ENCODE peak calls at places on chromosomes 7 and 10, in five cellular contexts. B is WERI-Rb-1, G is upper lobe of right lung, T is tibial artery, A is lower lobe of right lung. Q is an unnamed sample. For H3K36me3, the result is how much of the 10 kb centered on the place peaks cover.

GRCh38 chr7:36667007-36667406 is 57.3 kb downstream of the AOAH start:
- DNase-seq in B (no peak), G (no peak), T (no peak), A (no peak), Q (no peak)

GRCh38 chr7:128891110-128891941 is 19.2 kb downstream of the KCP start:
- DNase-seq in B (peak), G (peak), T (no peak), A (no peak), Q (no peak)

GRCh38 chr7:150381785-150382122 is 2.6 kb downstream of the ZNF775 start:
- DNase-seq in B (no peak), G (peak), T (no peak), A (no peak), Q (no peak)

GRCh38 chr7:96235281-96235680 is 86.6 kb downstream of the SLC25A13 start:
- DNase-seq in B (no peak), G (no peak), T (no peak), A (no peak), Q (no peak)

GRCh38 chr10:53447576-53447975 is 675.0 kb upstream of the MBL2 start:
- DNase-seq in B (no peak), G (no peak), T (no peak), A (no peak), Q (no peak)

GRCh38 chr10:121113385-121113696 is 262.2 kb downstream of the WDR11 start:
- DNase-seq in B (no peak), G (no peak), T (no peak), A (no peak), Q (peak)

GRCh38 chr7:2612445-2613112 is 19.2 kb upstream of the TTYH3 start:
- DNase-seq in B (peak), G (no peak), T (no peak), A (no peak), Q (no peak)

GRCh38 chr7:95723583-95724180 is 48.7 kb upstream of the DYNC1I1 start:
- DNase-seq in B (peak), G (no peak), T (no peak), A (no peak), Q (no peak)

GRCh38 chr7:51376420-51377092 is 59.9 kb upstream of the COBL start:
- DNase-seq in B (no peak), G (no peak), T (no peak), A (no peak), Q (no peak)

GRCh38 chr10:80465839-80466590 is 11.9 kb downstream of the TSPAN14 start:
- DNase-seq in B (no peak), G (no peak), T (no peak), A (no peak), Q (no peak)

GRCh38 chr10:75238182-75239180 is 2.7 kb upstream of the COMTD1 start:
- DNase-seq in B (no peak), G (peak), T (no peak), A (peak), Q (no peak)

GRCh38 chr7:121385800-121386179 is 10.3 kb downstream of the FAM3C start:
- DNase-seq in B (no peak), G (no peak), T (no peak), A (no peak), Q (no peak)

GRCh38 chr10:16909271-16909767 is 92.1 kb upstream of the RSU1 start:
- DNase-seq in B (no peak), G (no peak), T (no peak), A (no peak), Q (no peak)

GRCh38 chr10:101052285-101052684 is 9.5 kb upstream of the KAZALD1 start:
- DNase-seq in B (no peak), G (peak), T (peak), A (no peak), Q (no peak)
- H3K27ac ChIP-seq in B (no peak), G (no peak), T (no peak), A (no peak), Q (no peak)

GRCh38 chr10:99682032-99682431 is 22.7 kb downstream of the ENTPD7 start:
- DNase-seq in B (no peak), G (no peak), T (no peak), A (no peak), Q (no peak)

GRCh38 chr10:99681553-99681952 is 22.2 kb downstream of the ENTPD7 start:
- DNase-seq in B (no peak), G (no peak), T (no peak), A (no peak), Q (no peak)

GRCh38 chr10:99676895-99677294 is 17.6 kb downstream of the ENTPD7 start:
- DNase-seq in B (no peak), G (no peak), T (no peak), A (no peak), Q (no peak)

GRCh38 chr10:99676435-99676834 is 17.1 kb downstream of the ENTPD7 start:
- DNase-seq in B (no peak), G (no peak), T (no peak), A (no peak), Q (no peak)

GRCh38 chr10:99678921-99679320 is 19.6 kb downstream of the ENTPD7 start:
- DNase-seq in B (no peak), G (no peak), T (no peak), A (no peak), Q (no peak)
- H3K36me3 ChIP-seq in B (under half), G (under half), T (under half), A (under half), Q (under half)

GRCh38 chr10:88297103-88297502 is 286.0 kb downstream of the RNLS start:
- DNase-seq in B (no peak), G (no peak), T (no peak), A (no peak), Q (no peak)

GRCh38 chr10:88299787-88300186 is 283.3 kb downstream of the RNLS start:
- DNase-seq in B (no peak), G (no peak), T (no peak), A (no peak), Q (no peak)
- H3K27ac ChIP-seq in B (no peak), G (no peak), T (no peak), A (no peak), Q (no peak)

DNA sequence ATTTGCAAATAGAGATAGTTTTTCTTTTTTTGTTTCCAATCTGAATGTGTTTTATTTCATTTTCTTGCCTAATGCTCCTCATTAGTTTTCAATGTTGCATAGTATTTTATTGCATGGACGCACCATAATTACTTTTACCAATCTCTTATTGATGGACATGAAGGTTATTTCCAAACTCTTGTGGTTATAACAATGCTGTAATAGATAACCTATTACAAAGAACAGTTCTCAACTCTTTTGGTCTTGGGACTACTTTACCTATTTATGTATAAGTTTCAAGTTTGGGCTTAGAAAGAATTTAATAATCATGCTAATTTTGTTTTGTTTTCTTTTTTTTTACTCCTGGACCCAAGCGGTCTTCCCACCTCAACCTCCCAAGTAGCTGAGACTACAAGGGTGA is 7.0 kb downstream of the SHLD2 start:
- DNase-seq in B (no peak), G (no peak), T (no peak), A (no peak), Q (no peak)
- H3K36me3 ChIP-seq in B (under half), G (under half), T (under half), A (under half), Q (half or more)

GRCh38 chr10:8498881-8499280 is 444.4 kb downstream of the GATA3 start:
- DNase-seq in B (no peak), G (no peak), T (no peak), A (no peak), Q (no peak)
- H3K27ac ChIP-seq in B (no peak), G (no peak), T (no peak), A (no peak), Q (no peak)

GRCh38 chr10:818526-819220 is 112.8 kb downstream of the LARP4B start:
- DNase-seq in B (no peak), G (no peak), T (no peak), A (no peak), Q (no peak)

GRCh38 chr10:818010-818409 is 113.5 kb downstream of the LARP4B start:
- DNase-seq in B (no peak), G (no peak), T (no peak), A (no peak), Q (no peak)

GRCh38 chr10:816958-817357 is 114.5 kb downstream of the LARP4B start:
- DNase-seq in B (no peak), G (no peak), T (no peak), A (peak), Q (no peak)

GRCh38 chr10:815338-816104 is 116.0 kb downstream of the LARP4B start:
- DNase-seq in B (no peak), G (no peak), T (no peak), A (no peak), Q (no peak)

GRCh38 chr10:817371-817770 is 114.1 kb downstream of the LARP4B start:
- DNase-seq in B (no peak), G (no peak), T (no peak), A (no peak), Q (no peak)
- H3K36me3 ChIP-seq in B (under half), G (half or more), T (half or more), A (half or more), Q (under half)

GRCh38 chr10:128875955-128876354 is 591.1 kb upstream of the MGMT start:
- DNase-seq in B (no peak), G (no peak), T (peak), A (no peak), Q (no peak)
- H3K27ac ChIP-seq in B (no peak), G (no peak), T (no peak), A (no peak), Q (no peak)

GRCh38 chr7:6402741-6403140 is 45.0 kb downstream of the DAGLB start:
- DNase-seq in B (no peak), G (no peak), T (no peak), A (no peak), Q (no peak)

GRCh38 chr7:6401536-6401935 is 46.2 kb downstream of the DAGLB start:
- DNase-seq in B (no peak), G (no peak), T (no peak), A (no peak), Q (no peak)

GRCh38 chr7:6402041-6402440 is 45.7 kb downstream of the DAGLB start:
- DNase-seq in B (no peak), G (no peak), T (no peak), A (no peak), Q (no peak)

GRCh38 chr7:6406121-6406520 is 41.6 kb downstream of the DAGLB start:
- DNase-seq in B (no peak), G (no peak), T (no peak), A (no peak), Q (no peak)

GRCh38 chr7:6403907-6404306 is 43.8 kb downstream of the DAGLB start:
- DNase-seq in B (no peak), G (no peak), T (no peak), A (no peak), Q (no peak)
- H3K36me3 ChIP-seq in B (half or more), G (half or more), T (half or more), A (half or more), Q (under half)